ENCODE peak calls at places on chromosomes 2 and 18, in seven cellular contexts. X, O, S, V, L, J and Y are unnamed samples.

GRCh38 chr2:63058742-63059433 is 8.3 kb downstream of the OTX1 start:
- DNase-seq in X (no peak), L (peak), O (no peak), V (no peak), S (no peak), J (peak), Y (no peak)

GRCh38 chr18:45793295-45793965 is 32.0 kb upstream of the SIGLEC15 start:
- DNase-seq in L (peak), O (peak), V (no peak), J (no peak), X (no peak), S (no peak), Y (no peak)

GRCh38 chr2:226124548-226125011 is 675.0 kb downstream of the IRS1 start:
- DNase-seq in O (no peak), L (peak), X (no peak), J (peak), S (no peak), V (no peak), Y (no peak)

GRCh38 chr18:30142870-30143269 is 899.7 kb downstream of the DSC3 start:
- DNase-seq in O (no peak), V (no peak), X (no peak), J (no peak), S (no peak), L (no peak), Y (no peak)

GRCh38 chr2:199818001-199818400 is 33.0 kb downstream of the FTCDNL1 start:
- DNase-seq in X (no peak), J (no peak), S (no peak), O (no peak), L (no peak), V (no peak), Y (no peak)

GRCh38 chr18:47737956-47738355 is 192.5 kb downstream of the SMAD2 start:
- DNase-seq in J (no peak), S (no peak), L (no peak), X (no peak), V (no peak), O (no peak), Y (no peak)

GRCh38 chr2:120601566-120601965 is 134.1 kb upstream of the GLI2 start:
- DNase-seq in L (no peak), J (no peak), O (no peak), S (no peak), X (no peak), V (no peak), Y (no peak)

GRCh38 chr2:217471329-217471728 is 531.5 kb downstream of the TNS1 start:
- DNase-seq in S (no peak), X (no peak), L (peak), V (no peak), J (no peak), O (no peak), Y (no peak)

GRCh38 chr2:101371635-101372034 is 15.7 kb downstream of the CREG2 start:
- DNase-seq in S (no peak), J (no peak), X (no peak), V (no peak), O (no peak), L (no peak), Y (no peak)

GRCh38 chr2:96324716-96325037 is 440 bp upstream of the ITPRIPL1 start:
- DNase-seq in V (peak), S (peak), X (no peak), J (no peak), L (no peak), O (no peak), Y (no peak)

GRCh38 chr2:19554520-19554919 is 196.1 kb upstream of the OSR1 start:
- DNase-seq in X (no peak), S (no peak), L (no peak), O (no peak), V (no peak), J (no peak), Y (no peak)

GRCh38 chr2:11788725-11789124 is 42.3 kb downstream of the LPIN1 start:
- DNase-seq in L (no peak), O (no peak), X (no peak), J (no peak), V (no peak), S (no peak), Y (no peak)

GRCh38 chr18:2986150-2986865 is 26.6 kb downstream of the LPIN2 start:
- DNase-seq in S (no peak), O (no peak), V (no peak), X (no peak), L (no peak), J (no peak), Y (no peak)

GRCh38 chr2:20652673-20653575 is 2.0 kb upstream of the HS1BP3 start:
- DNase-seq in L (no peak), X (no peak), O (no peak), V (no peak), J (no peak), S (no peak), Y (no peak)

GRCh38 chr2:157596992-157597681 is 31.5 kb downstream of the ACVR1C start:
- DNase-seq in V (peak), O (no peak), J (peak), S (peak), L (peak), X (peak), Y (peak)

GRCh38 chr2:55311444-55311870 is 42.4 kb upstream of the MTIF2 start:
- DNase-seq in J (no peak), L (peak), S (peak), X (no peak), V (no peak), O (peak), Y (no peak)

GRCh38 chr2:27552941-27553340 is 29.9 kb upstream of the ZNF512 start:
- DNase-seq in L (no peak), S (no peak), V (no peak), J (no peak), X (no peak), O (no peak), Y (no peak)

GRCh38 chr2:234625626-234626253 is 128.9 kb upstream of the ARL4C start:
- DNase-seq in V (no peak), O (no peak), J (no peak), L (no peak), X (no peak), S (no peak), Y (no peak)

GRCh38 chr2:10659898-10660568 is 29.7 kb downstream of the NOL10 start:
- DNase-seq in V (peak), O (peak), S (peak), X (peak), L (peak), J (peak), Y (no peak)

GRCh38 chr2:219306047-219306446 is 3.2 kb downstream of the PTPRN start:
- DNase-seq in X (no peak), S (no peak), J (no peak), V (no peak), O (no peak), L (no peak), Y (no peak)

GRCh38 chr2:152050915-152051314 is 47.9 kb downstream of the CACNB4 start:
- DNase-seq in X (no peak), V (no peak), O (no peak), L (no peak), S (no peak), J (no peak), Y (no peak)

GRCh38 chr2:42101641-42102605 is 54.1 kb downstream of the PKDCC start:
- DNase-seq in O (no peak), L (peak), J (peak), S (peak), X (peak), V (peak), Y (peak)

GRCh38 chr18:48740846-48741485 is 202.1 kb downstream of the CTIF start:
- DNase-seq in X (no peak), S (no peak), L (no peak), J (no peak), V (no peak), O (no peak), Y (no peak)

GRCh38 chr18:48868468-48869466 is 82.0 kb downstream of the SMAD7 start:
- DNase-seq in O (no peak), J (no peak), L (no peak), V (peak), S (peak), X (no peak), Y (no peak)

GRCh38 chr2:160371251-160372009 is 122.2 kb downstream of the RBMS1 start:
- DNase-seq in L (no peak), J (no peak), V (no peak), X (no peak), S (no peak), O (no peak), Y (no peak)

GRCh38 chr2:232456296-232457120 is 555 bp downstream of the ALPI start:
- DNase-seq in L (no peak), J (no peak), S (no peak), O (no peak), X (no peak), V (peak), Y (no peak)